ENCODE peak calls at places on chromosomes 5 and 9, in seven cellular contexts. One of them, this sample, is unnamed.

GRCh38 chr5:126912607-126913006 is 117.8 kb downstream of the MARCHF3 start:
- DNase-seq in AML-193: no peak
- DNase-seq in body of pancreas: no peak
- DNase-seq in activated CD4-positive, alpha-beta T cell treated with anti-CD3 and anti-CD28 coated beads for 36 hours: no peak
- DNase-seq in stimulated activated CD8-positive, alpha-beta memory T cell treated with anti-CD3 and anti-CD28 coated beads, Interleukin-7, amount 100 ng/mL, for 1 hour: no peak
- DNase-seq in left ventricle myocardium superior: no peak
- DNase-seq in nephron progenitor cell: peak
- DNase-seq in this sample: no peak

GRCh38 chr5:125536582-125536981 is 790.1 kb upstream of the ZNF608 start:
- DNase-seq in AML-193: no peak
- DNase-seq in body of pancreas: no peak
- DNase-seq in activated CD4-positive, alpha-beta T cell treated with anti-CD3 and anti-CD28 coated beads for 36 hours: no peak
- DNase-seq in stimulated activated CD8-positive, alpha-beta memory T cell treated with anti-CD3 and anti-CD28 coated beads, Interleukin-7, amount 100 ng/mL, for 1 hour: no peak
- DNase-seq in left ventricle myocardium superior: no peak
- DNase-seq in nephron progenitor cell: no peak
- DNase-seq in this sample: no peak

GRCh38 chr9:108271646-108272349 is 584.0 kb downstream of the ACTL7B start:
- DNase-seq in AML-193: no peak
- DNase-seq in body of pancreas: peak
- DNase-seq in activated CD4-positive, alpha-beta T cell treated with anti-CD3 and anti-CD28 coated beads for 36 hours: no peak
- DNase-seq in stimulated activated CD8-positive, alpha-beta memory T cell treated with anti-CD3 and anti-CD28 coated beads, Interleukin-7, amount 100 ng/mL, for 1 hour: no peak
- DNase-seq in left ventricle myocardium superior: no peak
- DNase-seq in nephron progenitor cell: peak
- DNase-seq in this sample: no peak

GRCh38 chr9:78363221-78363620 is 66.3 kb downstream of the PSAT1 start:
- DNase-seq in AML-193: no peak
- DNase-seq in body of pancreas: no peak
- DNase-seq in activated CD4-positive, alpha-beta T cell treated with anti-CD3 and anti-CD28 coated beads for 36 hours: no peak
- DNase-seq in stimulated activated CD8-positive, alpha-beta memory T cell treated with anti-CD3 and anti-CD28 coated beads, Interleukin-7, amount 100 ng/mL, for 1 hour: no peak
- DNase-seq in left ventricle myocardium superior: no peak
- DNase-seq in nephron progenitor cell: no peak
- DNase-seq in this sample: peak

GRCh38 chr5:104538835-104539234 is 976.2 kb upstream of the NUDT12 start:
- DNase-seq in AML-193: no peak
- DNase-seq in body of pancreas: no peak
- DNase-seq in activated CD4-positive, alpha-beta T cell treated with anti-CD3 and anti-CD28 coated beads for 36 hours: no peak
- DNase-seq in stimulated activated CD8-positive, alpha-beta memory T cell treated with anti-CD3 and anti-CD28 coated beads, Interleukin-7, amount 100 ng/mL, for 1 hour: no peak
- DNase-seq in left ventricle myocardium superior: no peak
- DNase-seq in nephron progenitor cell: no peak
- DNase-seq in this sample: no peak

GRCh38 chr5:14426521-14426920 is 155.1 kb upstream of the OTULINL start:
- DNase-seq in AML-193: no peak
- DNase-seq in body of pancreas: no peak
- DNase-seq in activated CD4-positive, alpha-beta T cell treated with anti-CD3 and anti-CD28 coated beads for 36 hours: no peak
- DNase-seq in stimulated activated CD8-positive, alpha-beta memory T cell treated with anti-CD3 and anti-CD28 coated beads, Interleukin-7, amount 100 ng/mL, for 1 hour: no peak
- DNase-seq in left ventricle myocardium superior: no peak
- DNase-seq in nephron progenitor cell: no peak
- DNase-seq in this sample: no peak

GRCh38 chr5:61301345-61301744 is 30.7 kb upstream of the ZSWIM6 start:
- DNase-seq in AML-193: no peak
- DNase-seq in body of pancreas: no peak
- DNase-seq in activated CD4-positive, alpha-beta T cell treated with anti-CD3 and anti-CD28 coated beads for 36 hours: no peak
- DNase-seq in stimulated activated CD8-positive, alpha-beta memory T cell treated with anti-CD3 and anti-CD28 coated beads, Interleukin-7, amount 100 ng/mL, for 1 hour: no peak
- DNase-seq in left ventricle myocardium superior: no peak
- DNase-seq in nephron progenitor cell: no peak
- DNase-seq in this sample: no peak

GRCh38 chr9:116318463-116319271 is 165.1 kb downstream of the PAPPA start:
- DNase-seq in AML-193: no peak
- DNase-seq in body of pancreas: peak
- DNase-seq in activated CD4-positive, alpha-beta T cell treated with anti-CD3 and anti-CD28 coated beads for 36 hours: no peak
- DNase-seq in stimulated activated CD8-positive, alpha-beta memory T cell treated with anti-CD3 and anti-CD28 coated beads, Interleukin-7, amount 100 ng/mL, for 1 hour: no peak
- DNase-seq in left ventricle myocardium superior: peak
- DNase-seq in nephron progenitor cell: peak
- DNase-seq in this sample: peak